ENCODE peak calls at places on chromosomes 11 and 22, in four cellular contexts. G is EL; R is activated CD8-positive, alpha-beta T cell treated with anti-CD3 and anti-CD28 coated beads, Interleukin-2, amount 10 ng/mL, durations not matched to agents 7 days and 5 days; Z is GOT3. E is an unnamed sample.

GRCh38 chr11:116910378-116910777 is 73.0 kb upstream of the APOA1 start:
- DNase-seq in G (no peak), R (no peak), Z (no peak), E (no peak)

GRCh38 chr22:31995807-31996206 is 47.3 kb upstream of the SLC5A1 start:
- DNase-seq in G (no peak), R (no peak), Z (no peak), E (no peak)

GRCh38 chr11:27701262-27702105 is 1.2 kb upstream of the BDNF start:
- DNase-seq in G (peak; percentile 84), R (peak; percentile 28), Z (no peak), E (peak; percentile 59)

GRCh38 chr11:113178671-113179070 is 135.7 kb upstream of the TTC12 start:
- DNase-seq in G (no peak), R (no peak), Z (no peak), E (no peak)

GRCh38 chr11:16925495-16926065 is 88.6 kb downstream of the PLEKHA7 start:
- DNase-seq in G (peak; percentile 49), R (peak; percentile 40), Z (no peak), E (peak; percentile 46)

GRCh38 chr11:83047515-83048225 is 24.0 kb downstream of the RAB30 start:
- DNase-seq in G (peak; percentile 17), R (no peak), Z (no peak), E (peak; percentile 79)

GRCh38 chr11:101336858-101337257 is 207.2 kb upstream of the PGR start:
- DNase-seq in G (no peak), R (no peak), Z (no peak), E (no peak)

GRCh38 chr11:86848132-86848531 is 47.8 kb downstream of the PRSS23 start:
- DNase-seq in G (no peak), R (no peak), Z (no peak), E (no peak)

GRCh38 chr11:36953986-36954385 is 355.9 kb upstream of the RAG2 start:
- DNase-seq in G (no peak), R (no peak), Z (no peak), E (no peak)

GRCh38 chr11:134779179-134779578 is 367.1 kb upstream of the B3GAT1 start:
- DNase-seq in G (no peak), R (no peak), Z (no peak), E (no peak)

GRCh38 chr11:128845334-128845780 is 21.7 kb downstream of the KCNJ1 start:
- DNase-seq in G (no peak), R (no peak), Z (no peak), E (no peak)

E was measured in endothelial cell of umbilical vein.